ENCODE peak calls at places on chromosomes 7 and 10, in six cellular contexts. One of them, this sample, is unnamed.
A peak's percentile ranks its signal among the peaks of the same experiment; 100 is the strongest.

GRCh38 chr10:108421256-108421655 is 1256.8 kb upstream of the SORCS1 start:
- DNase-seq in IMR-90: no peak
- DNase-seq in H9: no peak
- DNase-seq in neuronal stem cell: no peak
- DNase-seq in trophoblast cell: no peak
- DNase-seq in mesenchymal stem cell: no peak
- DNase-seq in this sample: no peak

GRCh38 chr7:128027485-128027980 is 3.7 kb downstream of the LRRC4 start:
- DNase-seq in IMR-90: peak; percentile 25
- DNase-seq in H9: no peak
- DNase-seq in neuronal stem cell: no peak
- DNase-seq in mesenchymal stem cell: no peak
- DNase-seq in trophoblast cell: no peak
- DNase-seq in this sample: no peak

GRCh38 chr10:70588852-70589570 is 13.5 kb downstream of the PRF1 start:
- DNase-seq in H9: no peak
- DNase-seq in trophoblast cell: no peak
- DNase-seq in IMR-90: no peak
- DNase-seq in neuronal stem cell: no peak
- DNase-seq in mesenchymal stem cell: no peak
- DNase-seq in this sample: no peak

GRCh38 chr10:97277551-97277950 is 14.9 kb downstream of the ARHGAP19 start:
- DNase-seq in H9: no peak
- DNase-seq in trophoblast cell: no peak
- DNase-seq in mesenchymal stem cell: no peak
- DNase-seq in neuronal stem cell: no peak
- DNase-seq in IMR-90: no peak
- DNase-seq in this sample: no peak

GRCh38 chr7:28078036-28078901 is 102.3 kb downstream of the JAZF1 start:
- DNase-seq in mesenchymal stem cell: peak; percentile 63
- DNase-seq in IMR-90: peak; percentile 62
- DNase-seq in neuronal stem cell: no peak
- DNase-seq in trophoblast cell: no peak
- DNase-seq in H9: no peak
- DNase-seq in this sample: no peak

GRCh38 chr10:49457686-49458085 is 61.8 kb upstream of the DRGX start:
- DNase-seq in mesenchymal stem cell: peak; percentile 76
- DNase-seq in H9: no peak
- DNase-seq in IMR-90: peak; percentile 11
- DNase-seq in trophoblast cell: peak; percentile 40
- DNase-seq in neuronal stem cell: no peak
- DNase-seq in this sample: no peak

GRCh38 chr10:79057481-79058275 is 11.1 kb upstream of the ZMIZ1 start:
- DNase-seq in H9: no peak
- DNase-seq in trophoblast cell: no peak
- DNase-seq in mesenchymal stem cell: no peak
- DNase-seq in neuronal stem cell: no peak
- DNase-seq in IMR-90: no peak
- DNase-seq in this sample: no peak

GRCh38 chr7:76364198-76364584 is 5.4 kb upstream of the YWHAG start:
- DNase-seq in neuronal stem cell: no peak
- DNase-seq in H9: peak; percentile 50
- DNase-seq in IMR-90: peak; percentile 68
- DNase-seq in trophoblast cell: peak; percentile 66
- DNase-seq in mesenchymal stem cell: peak; percentile 87
- DNase-seq in this sample: no peak

GRCh38 chr7:100679927-100680588 is 6.5 kb downstream of the GNB2 start:
- DNase-seq in IMR-90: no peak
- DNase-seq in H9: no peak
- DNase-seq in neuronal stem cell: no peak
- DNase-seq in mesenchymal stem cell: no peak
- DNase-seq in trophoblast cell: peak; percentile 47
- DNase-seq in this sample: no peak

GRCh38 chr7:94149776-94150545 is 145.8 kb upstream of the BET1 start:
- DNase-seq in IMR-90: peak; percentile 25
- DNase-seq in trophoblast cell: no peak
- DNase-seq in neuronal stem cell: no peak
- DNase-seq in mesenchymal stem cell: peak; percentile 27
- DNase-seq in H9: no peak
- DNase-seq in this sample: no peak

GRCh38 chr7:85595639-85596268 is 408.9 kb upstream of the SEMA3D start:
- DNase-seq in IMR-90: peak; percentile 75
- DNase-seq in trophoblast cell: peak; percentile 0
- DNase-seq in mesenchymal stem cell: peak; percentile 22
- DNase-seq in H9: no peak
- DNase-seq in neuronal stem cell: no peak
- DNase-seq in this sample: no peak

GRCh38 chr10:115818015-115818414 is 455.0 kb downstream of the GFRA1 start:
- DNase-seq in neuronal stem cell: no peak
- DNase-seq in H9: no peak
- DNase-seq in IMR-90: peak; percentile 43
- DNase-seq in mesenchymal stem cell: peak; percentile 37
- DNase-seq in trophoblast cell: no peak
- DNase-seq in this sample: no peak

GRCh38 chr7:18426564-18427226 is 68.9 kb upstream of the HDAC9 start:
- DNase-seq in IMR-90: peak; percentile 30
- DNase-seq in neuronal stem cell: no peak
- DNase-seq in mesenchymal stem cell: peak; percentile 54
- DNase-seq in trophoblast cell: no peak
- DNase-seq in H9: no peak
- DNase-seq in this sample: no peak

GRCh38 chr10:48463318-48464003 is 141.4 kb downstream of the ARHGAP22 start:
- DNase-seq in neuronal stem cell: no peak
- DNase-seq in trophoblast cell: no peak
- DNase-seq in H9: peak; percentile 31
- DNase-seq in mesenchymal stem cell: peak; percentile 25
- DNase-seq in IMR-90: no peak
- DNase-seq in this sample: no peak

GRCh38 chr7:45712872-45713668 is 138.9 kb downstream of the ADCY1 start:
- DNase-seq in neuronal stem cell: no peak
- DNase-seq in H9: peak; percentile 19
- DNase-seq in trophoblast cell: no peak
- DNase-seq in IMR-90: no peak
- DNase-seq in mesenchymal stem cell: no peak
- DNase-seq in this sample: no peak

GRCh38 chr7:84258628-84259027 is 64.0 kb upstream of the SEMA3A start:
- DNase-seq in IMR-90: peak; percentile 48
- DNase-seq in H9: no peak
- DNase-seq in trophoblast cell: no peak
- DNase-seq in neuronal stem cell: no peak
- DNase-seq in mesenchymal stem cell: no peak
- DNase-seq in this sample: no peak

GRCh38 chr10:22503315-22504090 is 158.2 kb downstream of the SPAG6 start:
- DNase-seq in neuronal stem cell: no peak
- DNase-seq in H9: no peak
- DNase-seq in trophoblast cell: peak; percentile 41
- DNase-seq in mesenchymal stem cell: peak; percentile 48
- DNase-seq in IMR-90: no peak
- DNase-seq in this sample: no peak

GRCh38 chr7:84092207-84092606 is 102.4 kb downstream of the SEMA3A start:
- DNase-seq in trophoblast cell: no peak
- DNase-seq in IMR-90: peak; percentile 40
- DNase-seq in mesenchymal stem cell: peak; percentile 71
- DNase-seq in neuronal stem cell: no peak
- DNase-seq in H9: no peak
- DNase-seq in this sample: no peak

GRCh38 chr7:143117395-143117794 is 14.5 kb upstream of the PIP start:
- DNase-seq in trophoblast cell: no peak
- DNase-seq in mesenchymal stem cell: no peak
- DNase-seq in H9: no peak
- DNase-seq in IMR-90: no peak
- DNase-seq in neuronal stem cell: no peak
- DNase-seq in this sample: no peak

GRCh38 chr10:51832652-51833383 is 133.4 kb upstream of the CSTF2T start:
- DNase-seq in IMR-90: peak; percentile 93
- DNase-seq in H9: no peak
- DNase-seq in trophoblast cell: peak; percentile 27
- DNase-seq in mesenchymal stem cell: peak; percentile 72
- DNase-seq in neuronal stem cell: no peak
- DNase-seq in this sample: no peak

GRCh38 chr7:64887756-64888508 is 15.1 kb upstream of the ZNF273 start:
- DNase-seq in mesenchymal stem cell: no peak
- DNase-seq in IMR-90: no peak
- DNase-seq in H9: peak; percentile 62
- DNase-seq in trophoblast cell: no peak
- DNase-seq in neuronal stem cell: no peak
- DNase-seq in this sample: peak; percentile 87

GRCh38 chr10:29254123-29255046 is 34.5 kb upstream of the LYZL1 start:
- DNase-seq in neuronal stem cell: peak; percentile 67
- DNase-seq in H9: no peak
- DNase-seq in mesenchymal stem cell: peak; percentile 90
- DNase-seq in trophoblast cell: peak; percentile 18
- DNase-seq in IMR-90: no peak
- DNase-seq in this sample: no peak

GRCh38 chr10:8059191-8059936 is 4.9 kb downstream of the GATA3 start:
- DNase-seq in H9: peak; percentile 40
- DNase-seq in trophoblast cell: no peak
- DNase-seq in IMR-90: no peak
- DNase-seq in neuronal stem cell: peak; percentile 20
- DNase-seq in mesenchymal stem cell: peak; percentile 68
- DNase-seq in this sample: peak; percentile 55

GRCh38 chr10:8061274-8062211 is 7.1 kb downstream of the GATA3 start:
- DNase-seq in trophoblast cell: no peak
- DNase-seq in neuronal stem cell: peak; percentile 26
- DNase-seq in H9: no peak
- DNase-seq in mesenchymal stem cell: no peak
- DNase-seq in IMR-90: no peak
- DNase-seq in this sample: no peak

GRCh38 chr10:8058274-8059111 is 4.0 kb downstream of the GATA3 start:
- DNase-seq in IMR-90: no peak
- DNase-seq in mesenchymal stem cell: no peak
- DNase-seq in H9: peak; percentile 29
- DNase-seq in trophoblast cell: no peak
- DNase-seq in neuronal stem cell: no peak
- DNase-seq in this sample: peak; percentile 67

GRCh38 chr10:8060010-8060703 is 5.7 kb downstream of the GATA3 start:
- DNase-seq in neuronal stem cell: peak; percentile 69
- DNase-seq in H9: peak; percentile 33
- DNase-seq in mesenchymal stem cell: peak; percentile 90
- DNase-seq in trophoblast cell: no peak
- DNase-seq in IMR-90: peak; percentile 25
- DNase-seq in this sample: peak; percentile 51

GRCh38 chr10:8060704-8061121 is 6.2 kb downstream of the GATA3 start:
- DNase-seq in H9: no peak
- DNase-seq in neuronal stem cell: peak; percentile 8
- DNase-seq in trophoblast cell: no peak
- DNase-seq in mesenchymal stem cell: no peak
- DNase-seq in IMR-90: no peak
- DNase-seq in this sample: no peak
- H2AK5ac ChIP-seq in H9: no peak overlapping the region
- H2AK5ac ChIP-seq in neuronal stem cell: no peak overlapping the region
- H2AK5ac ChIP-seq in trophoblast cell: peak overlapping the region; percentile 44
- H2AK5ac ChIP-seq in mesenchymal stem cell: no peak overlapping the region
- H2AK5ac ChIP-seq in IMR-90: no peak overlapping the region
- H2AK5ac ChIP-seq in this sample: no peak overlapping the region

DNA sequence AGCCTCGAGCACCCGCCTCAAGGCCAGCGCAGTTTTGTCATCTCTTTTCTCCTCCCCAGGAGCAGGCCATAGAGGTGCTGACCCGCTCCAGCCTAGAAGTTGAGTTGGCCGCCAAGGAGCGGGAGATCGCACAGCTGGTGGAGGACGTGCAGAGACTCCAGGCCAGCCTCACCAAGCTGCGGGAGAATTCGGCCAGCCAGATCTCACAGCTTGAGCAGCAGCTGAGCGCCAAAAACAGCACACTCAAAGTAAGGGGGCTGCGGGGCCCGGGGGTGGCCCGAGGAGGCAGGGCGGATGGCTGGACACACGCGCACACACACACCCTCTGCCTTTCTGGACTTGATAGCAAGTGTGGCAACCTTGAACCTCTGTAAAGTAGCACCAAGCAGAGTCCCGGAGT is 108.3 kb upstream of the SH2B2 start:
- DNase-seq in trophoblast cell: no peak
- DNase-seq in IMR-90: no peak
- DNase-seq in mesenchymal stem cell: no peak
- DNase-seq in H9: no peak
- DNase-seq in neuronal stem cell: no peak
- DNase-seq in this sample: no peak
- H3K14ac ChIP-seq in trophoblast cell: no peak overlapping the region
- H3K14ac ChIP-seq in IMR-90: no peak overlapping the region
- H3K14ac ChIP-seq in mesenchymal stem cell: no peak overlapping the region
- H3K14ac ChIP-seq in H9: no peak overlapping the region
- H3K14ac ChIP-seq in neuronal stem cell: no peak overlapping the region
- H3K14ac ChIP-seq in this sample: no peak overlapping the region

GRCh38 chr10:100800931-100801330 is 55.5 kb downstream of the PAX2 start:
- DNase-seq in H9: no peak
- DNase-seq in IMR-90: no peak
- DNase-seq in trophoblast cell: no peak
- DNase-seq in mesenchymal stem cell: no peak
- DNase-seq in neuronal stem cell: no peak
- DNase-seq in this sample: no peak

GRCh38 chr10:100803481-100803880 is 58.1 kb downstream of the PAX2 start:
- DNase-seq in mesenchymal stem cell: no peak
- DNase-seq in H9: peak; percentile 51
- DNase-seq in trophoblast cell: no peak
- DNase-seq in IMR-90: no peak
- DNase-seq in neuronal stem cell: no peak
- DNase-seq in this sample: no peak

GRCh38 chr10:100803908-100804307 is 58.5 kb downstream of the PAX2 start:
- DNase-seq in mesenchymal stem cell: no peak
- DNase-seq in neuronal stem cell: no peak
- DNase-seq in trophoblast cell: no peak
- DNase-seq in H9: no peak
- DNase-seq in IMR-90: no peak
- DNase-seq in this sample: no peak

GRCh38 chr10:100802196-100802595 is 56.8 kb downstream of the PAX2 start:
- DNase-seq in IMR-90: no peak
- DNase-seq in H9: no peak
- DNase-seq in mesenchymal stem cell: no peak
- DNase-seq in neuronal stem cell: no peak
- DNase-seq in trophoblast cell: no peak
- DNase-seq in this sample: no peak

GRCh38 chr10:100802607-100803006 is 57.2 kb downstream of the PAX2 start:
- DNase-seq in trophoblast cell: peak; percentile 79
- DNase-seq in neuronal stem cell: no peak
- DNase-seq in H9: no peak
- DNase-seq in mesenchymal stem cell: no peak
- DNase-seq in IMR-90: no peak
- DNase-seq in this sample: no peak
- H2AK5ac ChIP-seq in trophoblast cell: no peak overlapping the region
- H2AK5ac ChIP-seq in neuronal stem cell: no peak overlapping the region
- H2AK5ac ChIP-seq in H9: no peak overlapping the region
- H2AK5ac ChIP-seq in mesenchymal stem cell: no peak overlapping the region
- H2AK5ac ChIP-seq in IMR-90: no peak overlapping the region
- H2AK5ac ChIP-seq in this sample: no peak overlapping the region

DNA sequence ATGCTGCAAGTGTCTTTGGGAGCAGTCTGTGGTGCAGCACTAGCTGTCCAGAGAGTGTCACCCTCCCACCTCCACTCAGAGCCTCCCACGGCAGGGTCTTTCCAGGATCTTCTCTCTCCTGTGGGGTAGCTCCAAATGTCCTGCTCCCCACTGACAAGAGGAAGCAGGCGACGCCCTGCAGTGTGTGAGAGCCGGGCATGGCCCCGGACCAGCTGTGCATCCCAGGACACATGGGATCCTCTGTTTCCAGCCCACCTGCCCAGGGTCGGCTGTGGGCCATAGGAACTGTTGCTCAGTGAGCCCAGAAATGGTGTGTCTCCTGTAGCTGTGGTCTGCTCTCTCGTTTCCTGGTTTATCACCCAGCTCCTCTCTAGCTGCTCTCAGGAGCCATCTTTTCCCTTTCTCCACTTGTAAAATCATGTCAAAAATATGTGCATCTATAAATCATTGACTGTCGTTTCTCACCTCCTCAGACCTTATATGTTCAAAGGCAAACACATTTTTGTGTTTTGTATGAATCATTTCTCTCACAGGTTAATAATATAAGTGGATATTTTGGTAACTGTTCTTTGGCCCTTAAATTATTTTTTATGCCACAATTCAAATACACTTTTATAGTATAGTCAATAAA is 74.9 kb downstream of the VWC2 start:
- DNase-seq in mesenchymal stem cell: no peak
- DNase-seq in H9: no peak
- DNase-seq in IMR-90: no peak
- DNase-seq in neuronal stem cell: no peak
- DNase-seq in trophoblast cell: no peak
- DNase-seq in this sample: no peak
- H3K14ac ChIP-seq in mesenchymal stem cell: no peak overlapping the region
- H3K14ac ChIP-seq in H9: no peak overlapping the region
- H3K14ac ChIP-seq in IMR-90: no peak overlapping the region
- H3K14ac ChIP-seq in neuronal stem cell: no peak overlapping the region
- H3K14ac ChIP-seq in trophoblast cell: no peak overlapping the region
- H3K14ac ChIP-seq in this sample: no peak overlapping the region

This sample was measured in H1.